ENCODE peak calls at places on chromosomes 2 and 18, in six cellular contexts. Z is K562, I is H1, S is HepG2, M is GM12891, N is SK-N-SH. E is an unnamed sample.

GRCh38 chr2:26072925-26073768 is 39.3 kb downstream of the RAB10 start:
- DNase-seq in Z (peak), I (no peak), S (peak), M (no peak), N (no peak), E (no peak)

GRCh38 chr2:24697792-24698191 is 95.4 kb downstream of the PTRHD1 start:
- DNase-seq in Z (no peak), I (no peak), S (no peak), M (no peak), N (no peak), E (no peak)

GRCh38 chr2:70697603-70698383 is 70.2 kb downstream of the ADD2 start:
- DNase-seq in Z (no peak), I (no peak), S (no peak), M (no peak), N (no peak), E (no peak)

GRCh38 chr2:7773362-7773973 is 856.3 kb downstream of the RNF144A start:
- DNase-seq in Z (no peak), I (no peak), S (no peak), M (no peak), N (no peak), E (no peak)

GRCh38 chr2:61272421-61273070 is 110.6 kb downstream of the C2orf74 start:
- DNase-seq in Z (no peak), I (no peak), S (no peak), M (no peak), N (no peak), E (no peak)

GRCh38 chr18:24232814-24233213 is 94.0 kb downstream of the CABYR start:
- DNase-seq in Z (no peak), I (no peak), S (no peak), M (no peak), N (no peak), E (no peak)

GRCh38 chr2:219352448-219353023 is 20.0 kb upstream of the RESP18 start:
- DNase-seq in Z (peak), I (peak), S (peak), M (peak), N (peak), E (no peak)

GRCh38 chr2:163595033-163595432 is 140.8 kb downstream of the FIGN start:
- DNase-seq in Z (no peak), I (no peak), S (no peak), M (no peak), N (no peak), E (no peak)

GRCh38 chr2:68751397-68752339 is 17.1 kb downstream of the ARHGAP25 start:
- DNase-seq in Z (peak), I (peak), S (peak), M (peak), N (peak), E (peak)

GRCh38 chr2:238978507-238978906 is 130.6 kb downstream of the TWIST2 start:
- DNase-seq in Z (no peak), I (no peak), S (no peak), M (no peak), N (no peak), E (no peak)

GRCh38 chr18:67133669-67134068 is 382.9 kb downstream of the DSEL start:
- DNase-seq in Z (no peak), I (no peak), S (no peak), M (no peak), N (no peak), E (no peak)

GRCh38 chr18:36786686-36787085 is 42.1 kb downstream of the TPGS2 start:
- DNase-seq in Z (no peak), I (no peak), S (peak), M (no peak), N (no peak), E (no peak)

GRCh38 chr2:27212626-27213471 is 781 bp upstream of the SLC5A6 start:
- DNase-seq in Z (no peak), I (no peak), S (peak), M (no peak), N (peak), E (no peak)

GRCh38 chr2:43133708-43134570 is 92.5 kb downstream of the ZFP36L2 start:
- DNase-seq in Z (no peak), I (no peak), S (no peak), M (no peak), N (peak), E (no peak)

GRCh38 chr2:5389740-5390139 is 302.4 kb upstream of the SOX11 start:
- DNase-seq in Z (no peak), I (no peak), S (no peak), M (no peak), N (no peak), E (no peak)

GRCh38 chr2:95047629-95048510 is 22.4 kb downstream of the MAL start:
- DNase-seq in Z (no peak), I (no peak), S (no peak), M (no peak), N (no peak), E (no peak)

GRCh38 chr2:51581636-51582267 is 549.8 kb upstream of the NRXN1 start:
- DNase-seq in Z (no peak), I (no peak), S (no peak), M (no peak), N (no peak), E (no peak)

GRCh38 chr2:69975136-69975852 is 13.9 kb upstream of the ASPRV1 start:
- DNase-seq in Z (peak), I (no peak), S (no peak), M (no peak), N (no peak), E (no peak)

GRCh38 chr2:216539791-216540241 is 41.2 kb downstream of the RPL37A start:
- DNase-seq in Z (no peak), I (no peak), S (no peak), M (no peak), N (peak), E (no peak)

GRCh38 chr18:70907673-70908072 is 618.8 kb downstream of the SOCS6 start:
- DNase-seq in Z (no peak), I (no peak), S (no peak), M (no peak), N (no peak), E (no peak)

GRCh38 chr2:215421859-215422461 is 13.9 kb downstream of the FN1 start:
- DNase-seq in Z (peak), I (no peak), S (no peak), M (no peak), N (no peak), E (no peak)

GRCh38 chr2:192230864-192231453 is 36.2 kb upstream of the TMEFF2 start:
- DNase-seq in Z (no peak), I (no peak), S (no peak), M (no peak), N (no peak), E (no peak)

GRCh38 chr2:61157371-61158003 is 4.5 kb upstream of the C2orf74 start:
- DNase-seq in Z (no peak), I (no peak), S (no peak), M (no peak), N (no peak), E (no peak)

GRCh38 chr2:207241198-207241597 is 75.5 kb upstream of the KLF7 start:
- DNase-seq in Z (no peak), I (no peak), S (no peak), M (no peak), N (no peak), E (no peak)

GRCh38 chr2:30481323-30481800 is 34.3 kb downstream of the LCLAT1 start:
- DNase-seq in Z (no peak), I (no peak), S (no peak), M (no peak), N (no peak), E (no peak)
- TF ChIP-seq TAF1 in Z (no peak), I (no peak), S (no peak), M (no peak), N (no peak), E (no peak)

GRCh38 chr2:39571197-39571731 is 94.5 kb upstream of the TMEM178A start:
- DNase-seq in Z (no peak), I (no peak), S (peak), M (no peak), N (no peak), E (no peak)
- TF ChIP-seq TAF1 in Z (no peak), I (no peak), S (no peak), M (no peak), N (no peak), E (no peak)

DNA sequence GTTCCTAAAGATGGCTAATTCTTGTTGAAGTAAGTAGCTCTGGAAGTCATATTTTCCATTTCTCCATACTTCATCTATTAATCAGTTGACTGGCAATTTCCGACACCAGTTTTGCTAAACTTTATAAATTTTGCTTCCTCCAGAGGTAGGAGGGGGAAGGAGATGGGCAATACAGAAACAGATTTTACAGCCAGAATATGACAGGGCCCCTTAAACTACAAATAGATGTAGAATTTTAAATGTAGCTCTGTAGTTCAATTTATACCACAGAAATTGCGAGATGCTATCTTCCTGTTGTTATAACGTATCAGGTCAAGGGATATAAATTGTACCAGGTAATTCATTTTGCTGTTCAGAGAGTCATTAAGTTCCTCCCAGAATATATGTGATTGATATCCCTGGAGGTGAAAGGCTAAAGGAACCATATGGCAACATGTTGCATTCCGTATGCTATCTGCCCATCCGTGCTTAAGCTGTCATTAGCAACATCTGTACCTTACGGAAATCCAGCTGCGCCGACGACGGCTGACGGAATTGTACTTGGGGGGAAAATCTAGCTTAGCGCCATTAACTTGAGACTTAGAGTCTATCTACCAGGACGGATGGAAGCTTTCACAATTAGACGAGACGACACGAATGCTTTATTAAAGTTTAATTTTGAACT is 8.4 kb upstream of the NR4A2 start:
- DNase-seq in Z (no peak), I (no peak), S (no peak), M (no peak), N (no peak), E (no peak)
- TF ChIP-seq TAF1 in Z (no peak), I (no peak), S (no peak), M (no peak), N (no peak), E (no peak)

DNA sequence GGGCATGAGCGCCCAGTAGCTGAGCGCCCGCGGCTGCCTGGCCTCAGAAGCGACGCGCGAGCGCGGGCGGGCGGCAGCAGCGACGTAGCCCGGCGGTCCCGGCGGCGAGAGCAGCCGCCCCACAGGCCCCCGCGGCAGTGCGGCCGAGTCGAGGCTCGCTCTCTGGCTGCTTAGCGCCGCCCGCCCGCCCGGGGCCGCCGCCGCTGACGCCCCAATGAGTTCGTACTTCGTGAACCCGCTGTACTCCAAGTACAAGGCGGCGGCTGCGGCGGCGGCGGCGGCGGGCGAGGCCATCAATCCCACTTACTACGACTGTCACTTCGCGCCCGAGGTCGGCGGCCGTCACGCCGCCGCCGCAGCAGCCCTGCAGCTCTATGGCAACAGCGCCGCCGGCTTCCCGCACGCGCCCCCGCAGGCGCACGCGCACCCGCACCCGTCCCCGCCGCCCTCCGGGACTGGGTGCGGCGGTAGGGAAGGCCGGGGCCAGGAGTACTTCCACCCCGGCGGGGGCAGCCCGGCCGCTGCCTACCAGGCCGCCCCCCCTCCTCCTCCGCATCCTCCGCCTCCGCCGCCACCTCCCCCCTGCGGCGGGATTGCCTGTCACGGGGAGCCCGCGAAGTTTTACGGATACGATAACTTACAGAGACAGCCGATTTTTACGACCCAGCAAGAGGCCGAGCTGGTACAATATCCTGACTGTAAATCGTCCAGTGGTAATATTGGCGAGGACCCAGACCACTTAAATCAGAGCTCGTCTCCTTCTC is 830 bp downstream of the HOXD8 start:
- DNase-seq in Z (peak), I (no peak), S (no peak), M (no peak), N (peak), E (no peak)
- TF ChIP-seq TAF1 in Z (no peak), I (no peak), S (no peak), M (no peak), N (no peak), E (no peak)

DNA sequence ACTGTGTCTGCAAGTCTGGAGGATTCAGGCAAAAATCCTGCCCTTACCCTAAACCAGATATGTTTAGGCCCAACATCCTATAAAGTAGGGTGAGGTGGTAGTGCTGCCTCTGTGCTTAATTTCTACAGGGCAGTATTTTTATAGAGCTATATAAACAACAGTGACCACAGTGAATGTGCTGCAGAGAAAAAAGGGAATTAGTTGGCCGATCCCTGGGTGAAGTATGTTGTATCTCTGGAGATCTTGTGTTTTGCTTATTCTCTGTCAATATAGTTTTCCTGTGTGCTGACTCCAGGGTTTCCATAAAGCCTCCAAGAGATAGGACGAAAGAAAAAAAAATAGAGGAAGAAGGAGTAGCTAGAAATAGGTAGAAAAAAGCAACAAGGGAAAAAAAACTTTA is 88.9 kb upstream of the THOC1 start:
- DNase-seq in Z (no peak), I (no peak), S (no peak), M (no peak), N (no peak), E (no peak)
- TF ChIP-seq TAF1 in Z (no peak), I (no peak), S (no peak), M (no peak), N (no peak), E (no peak)

DNA sequence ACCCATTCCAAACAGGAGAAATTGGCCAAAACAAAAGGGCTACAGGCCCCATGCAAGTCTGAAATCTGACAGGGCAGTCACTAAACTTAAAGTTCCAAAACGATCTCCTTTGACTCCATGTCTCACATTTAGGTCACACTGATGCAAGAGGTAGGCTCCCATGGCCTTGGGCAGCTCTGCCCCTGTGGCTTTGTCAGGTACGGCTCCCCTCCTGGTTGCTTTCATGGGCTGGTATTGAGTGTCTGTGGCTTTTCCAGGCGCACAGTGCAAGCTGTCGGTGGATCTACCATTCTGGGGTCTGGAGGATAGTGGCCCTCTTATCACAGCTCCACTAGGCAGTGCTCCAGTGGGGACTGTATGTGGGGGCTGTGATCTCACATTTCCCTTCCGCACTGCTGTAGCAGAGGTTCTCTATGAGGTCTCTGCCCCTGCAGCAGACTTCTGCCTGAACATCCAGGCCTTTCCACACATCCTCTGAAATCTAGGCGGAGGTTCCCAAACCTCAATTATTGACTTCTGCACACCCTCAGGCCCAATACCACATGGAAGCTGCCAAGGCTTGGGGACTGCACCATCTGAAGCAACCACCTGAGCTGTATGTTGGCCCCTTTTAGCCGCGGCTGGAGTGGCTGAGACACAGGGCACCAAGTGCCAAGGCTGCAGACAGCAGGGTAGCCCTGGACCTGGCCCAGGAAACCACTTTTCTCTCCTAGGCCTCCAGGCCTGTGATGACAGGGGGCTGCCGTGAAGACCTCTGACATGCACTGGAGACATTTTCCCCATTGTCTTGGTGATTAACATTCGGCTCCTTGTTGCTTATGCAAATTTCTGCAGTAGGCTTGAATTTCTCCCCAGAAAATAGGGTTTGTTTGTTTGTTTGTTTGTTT is 28.7 kb downstream of the PARD6G start:
- DNase-seq in Z (no peak), I (no peak), S (no peak), M (no peak), N (no peak), E (no peak)
- TF ChIP-seq TAF1 in Z (no peak), I (no peak), S (no peak), M (no peak), N (no peak), E (no peak)

GRCh38 chr2:107595749-107596148 is 230.9 kb upstream of the RGPD4 start:
- DNase-seq in Z (no peak), I (no peak), S (no peak), M (no peak), N (no peak), E (no peak)
- TF ChIP-seq TAF1 in Z (no peak), I (no peak), S (no peak), M (no peak), N (no peak), E (no peak)